ENCODE peak calls at places on chromosomes 7 and 10, in seven cellular contexts. One of them, this sample, is unnamed.

GRCh38 chr7:68020102-68020501 is 1023.5 kb downstream of the TYW1 start:
- DNase-seq in NCI-H526 treated with DMSO at 0.1 percent for 48 hours: no peak
- DNase-seq in prostate gland: no peak
- DNase-seq in NCI-H345: no peak
- DNase-seq in EL: no peak
- DNase-seq in WTC11: no peak
- DNase-seq in cerebellar nuclear complex: no peak
- DNase-seq in this sample: no peak

GRCh38 chr7:90804370-90804769 is 208.2 kb downstream of the CDK14 start:
- DNase-seq in NCI-H526 treated with DMSO at 0.1 percent for 48 hours: no peak
- DNase-seq in prostate gland: no peak
- DNase-seq in NCI-H345: no peak
- DNase-seq in EL: peak; percentile 48
- DNase-seq in WTC11: no peak
- DNase-seq in cerebellar nuclear complex: no peak
- DNase-seq in this sample: no peak

GRCh38 chr10:88389456-88389855 is 193.7 kb downstream of the RNLS start:
- DNase-seq in NCI-H526 treated with DMSO at 0.1 percent for 48 hours: no peak
- DNase-seq in prostate gland: peak; percentile 39
- DNase-seq in NCI-H345: peak; percentile 15
- DNase-seq in EL: peak; percentile 55
- DNase-seq in WTC11: no peak
- DNase-seq in cerebellar nuclear complex: peak; percentile 65
- DNase-seq in this sample: peak; percentile 64

GRCh38 chr10:125120046-125120710 is 40.2 kb downstream of the CTBP2 start:
- DNase-seq in NCI-H526 treated with DMSO at 0.1 percent for 48 hours: no peak
- DNase-seq in prostate gland: no peak
- DNase-seq in NCI-H345: no peak
- DNase-seq in EL: peak; percentile 76
- DNase-seq in WTC11: no peak
- DNase-seq in cerebellar nuclear complex: peak; percentile 56
- DNase-seq in this sample: no peak

GRCh38 chr10:12194752-12195271 is 879 bp downstream of the NUDT5 start:
- DNase-seq in NCI-H526 treated with DMSO at 0.1 percent for 48 hours: no peak
- DNase-seq in prostate gland: peak; percentile 28
- DNase-seq in NCI-H345: peak; percentile 2
- DNase-seq in EL: peak; percentile 41
- DNase-seq in WTC11: peak; percentile 13
- DNase-seq in cerebellar nuclear complex: peak; percentile 2
- DNase-seq in this sample: no peak

GRCh38 chr7:100509213-100509612 is 25.5 kb downstream of the NYAP1 start:
- DNase-seq in NCI-H526 treated with DMSO at 0.1 percent for 48 hours: no peak
- DNase-seq in prostate gland: peak; percentile 67
- DNase-seq in NCI-H345: peak; percentile 53
- DNase-seq in EL: peak; percentile 69
- DNase-seq in WTC11: no peak
- DNase-seq in cerebellar nuclear complex: no peak
- DNase-seq in this sample: no peak

GRCh38 chr7:97573065-97573464 is 158.8 kb upstream of the TAC1 start:
- DNase-seq in NCI-H526 treated with DMSO at 0.1 percent for 48 hours: no peak
- DNase-seq in prostate gland: no peak
- DNase-seq in NCI-H345: no peak
- DNase-seq in EL: no peak
- DNase-seq in WTC11: no peak
- DNase-seq in cerebellar nuclear complex: no peak
- DNase-seq in this sample: no peak

GRCh38 chr7:90540406-90540805 is 55.7 kb upstream of the CDK14 start:
- DNase-seq in NCI-H526 treated with DMSO at 0.1 percent for 48 hours: no peak
- DNase-seq in prostate gland: no peak
- DNase-seq in NCI-H345: no peak
- DNase-seq in EL: no peak
- DNase-seq in WTC11: no peak
- DNase-seq in cerebellar nuclear complex: no peak
- DNase-seq in this sample: no peak

GRCh38 chr7:111499027-111499426 is 63.3 kb downstream of the IMMP2L start:
- DNase-seq in NCI-H526 treated with DMSO at 0.1 percent for 48 hours: no peak
- DNase-seq in prostate gland: no peak
- DNase-seq in NCI-H345: no peak
- DNase-seq in EL: peak; percentile 93
- DNase-seq in WTC11: no peak
- DNase-seq in cerebellar nuclear complex: no peak
- DNase-seq in this sample: peak; percentile 91

GRCh38 chr10:5952731-5953385 is 24.5 kb downstream of the IL15RA start:
- DNase-seq in NCI-H526 treated with DMSO at 0.1 percent for 48 hours: no peak
- DNase-seq in prostate gland: no peak
- DNase-seq in NCI-H345: no peak
- DNase-seq in EL: no peak
- DNase-seq in WTC11: no peak
- DNase-seq in cerebellar nuclear complex: no peak
- DNase-seq in this sample: no peak

GRCh38 chr10:90227786-90228185 is 526.4 kb downstream of the KIF20B start:
- DNase-seq in NCI-H526 treated with DMSO at 0.1 percent for 48 hours: no peak
- DNase-seq in prostate gland: no peak
- DNase-seq in NCI-H345: no peak
- DNase-seq in EL: peak; percentile 11
- DNase-seq in WTC11: no peak
- DNase-seq in cerebellar nuclear complex: no peak
- DNase-seq in this sample: no peak

GRCh38 chr10:86665868-86666267 is 2.4 kb upstream of the LDB3 start:
- DNase-seq in NCI-H526 treated with DMSO at 0.1 percent for 48 hours: no peak
- DNase-seq in prostate gland: no peak
- DNase-seq in NCI-H345: no peak
- DNase-seq in EL: no peak
- DNase-seq in WTC11: no peak
- DNase-seq in cerebellar nuclear complex: no peak
- DNase-seq in this sample: no peak

GRCh38 chr10:73979428-73980407 is 18.2 kb upstream of the VCL start:
- DNase-seq in NCI-H526 treated with DMSO at 0.1 percent for 48 hours: no peak
- DNase-seq in prostate gland: no peak
- DNase-seq in NCI-H345: no peak
- DNase-seq in EL: no peak
- DNase-seq in WTC11: no peak
- DNase-seq in cerebellar nuclear complex: no peak
- DNase-seq in this sample: no peak

GRCh38 chr7:138492423-138492822 is 32.4 kb downstream of the TRIM24 start:
- DNase-seq in NCI-H526 treated with DMSO at 0.1 percent for 48 hours: no peak
- DNase-seq in prostate gland: no peak
- DNase-seq in NCI-H345: no peak
- DNase-seq in EL: no peak
- DNase-seq in WTC11: no peak
- DNase-seq in cerebellar nuclear complex: no peak
- DNase-seq in this sample: no peak